ENCODE peak calls at places on chromosomes 1 and 21, in eight cellular contexts. One of them, this sample, is unnamed.

GRCh38 chr1:121516279-121516967 is 331.6 kb downstream of the SRGAP2C start:
- DNase-seq in body of pancreas: peak
- DNase-seq in dorsolateral prefrontal cortex: no peak
- DNase-seq in cardiac muscle cell: no peak
- DNase-seq in right lobe of liver: peak
- DNase-seq in ascending aorta: no peak
- DNase-seq in Panc1: no peak
- DNase-seq in endodermal cell: no peak
- DNase-seq in this sample: no peak

GRCh38 chr1:119778886-119779560 is 10.3 kb upstream of the HMGCS2 start:
- DNase-seq in cardiac muscle cell: no peak
- DNase-seq in body of pancreas: no peak
- DNase-seq in ascending aorta: no peak
- DNase-seq in endodermal cell: no peak
- DNase-seq in dorsolateral prefrontal cortex: no peak
- DNase-seq in Panc1: no peak
- DNase-seq in right lobe of liver: no peak
- DNase-seq in this sample: no peak

GRCh38 chr1:19392221-19392620 is 80.1 kb downstream of the SLC66A1 start:
- DNase-seq in ascending aorta: no peak
- DNase-seq in right lobe of liver: no peak
- DNase-seq in Panc1: no peak
- DNase-seq in cardiac muscle cell: no peak
- DNase-seq in body of pancreas: no peak
- DNase-seq in dorsolateral prefrontal cortex: no peak
- DNase-seq in endodermal cell: no peak
- DNase-seq in this sample: no peak

GRCh38 chr1:160996195-160996594 is 24.8 kb downstream of the F11R start:
- DNase-seq in cardiac muscle cell: no peak
- DNase-seq in right lobe of liver: no peak
- DNase-seq in body of pancreas: no peak
- DNase-seq in ascending aorta: no peak
- DNase-seq in dorsolateral prefrontal cortex: no peak
- DNase-seq in Panc1: no peak
- DNase-seq in endodermal cell: no peak
- DNase-seq in this sample: no peak

GRCh38 chr1:235712812-235713211 is 63.2 kb upstream of the GNG4 start:
- DNase-seq in Panc1: no peak
- DNase-seq in ascending aorta: no peak
- DNase-seq in body of pancreas: no peak
- DNase-seq in dorsolateral prefrontal cortex: no peak
- DNase-seq in cardiac muscle cell: no peak
- DNase-seq in endodermal cell: no peak
- DNase-seq in right lobe of liver: no peak
- DNase-seq in this sample: no peak

GRCh38 chr1:16366722-16367257 is at the start of gene SZRD1:
- DNase-seq in dorsolateral prefrontal cortex: peak
- DNase-seq in cardiac muscle cell: peak
- DNase-seq in endodermal cell: peak
- DNase-seq in ascending aorta: peak
- DNase-seq in right lobe of liver: peak
- DNase-seq in body of pancreas: peak
- DNase-seq in Panc1: peak
- DNase-seq in this sample: peak

GRCh38 chr1:169060906-169061683 is 45.4 kb upstream of the ATP1B1 start:
- DNase-seq in Panc1: no peak
- DNase-seq in ascending aorta: no peak
- DNase-seq in cardiac muscle cell: no peak
- DNase-seq in dorsolateral prefrontal cortex: no peak
- DNase-seq in body of pancreas: peak
- DNase-seq in right lobe of liver: no peak
- DNase-seq in endodermal cell: no peak
- DNase-seq in this sample: no peak

GRCh38 chr21:45371092-45371491 is 33.9 kb upstream of the COL18A1 start:
- DNase-seq in dorsolateral prefrontal cortex: no peak
- DNase-seq in right lobe of liver: no peak
- DNase-seq in Panc1: no peak
- DNase-seq in cardiac muscle cell: no peak
- DNase-seq in ascending aorta: no peak
- DNase-seq in body of pancreas: no peak
- DNase-seq in endodermal cell: no peak
- DNase-seq in this sample: no peak

GRCh38 chr1:180494370-180494769 is 8.0 kb downstream of the ACBD6 start:
- DNase-seq in Panc1: no peak
- DNase-seq in dorsolateral prefrontal cortex: no peak
- DNase-seq in ascending aorta: no peak
- DNase-seq in right lobe of liver: no peak
- DNase-seq in endodermal cell: no peak
- DNase-seq in body of pancreas: no peak
- DNase-seq in cardiac muscle cell: no peak
- DNase-seq in this sample: no peak

GRCh38 chr1:160053548-160054365 is 16.2 kb downstream of the KCNJ10 start:
- DNase-seq in endodermal cell: peak
- DNase-seq in Panc1: no peak
- DNase-seq in dorsolateral prefrontal cortex: no peak
- DNase-seq in cardiac muscle cell: no peak
- DNase-seq in body of pancreas: no peak
- DNase-seq in ascending aorta: no peak
- DNase-seq in right lobe of liver: no peak
- DNase-seq in this sample: no peak

GRCh38 chr1:212609701-212610574 is 1.4 kb downstream of the ATF3 start:
- DNase-seq in right lobe of liver: no peak
- DNase-seq in cardiac muscle cell: no peak
- DNase-seq in body of pancreas: peak
- DNase-seq in ascending aorta: no peak
- DNase-seq in dorsolateral prefrontal cortex: no peak
- DNase-seq in endodermal cell: no peak
- DNase-seq in Panc1: no peak
- DNase-seq in this sample: no peak

GRCh38 chr1:47330212-47330611 is 3.4 kb upstream of the CMPK1 start:
- DNase-seq in ascending aorta: no peak
- DNase-seq in Panc1: no peak
- DNase-seq in cardiac muscle cell: no peak
- DNase-seq in endodermal cell: no peak
- DNase-seq in dorsolateral prefrontal cortex: no peak
- DNase-seq in body of pancreas: no peak
- DNase-seq in right lobe of liver: no peak
- DNase-seq in this sample: no peak

GRCh38 chr1:153515504-153516394 is 20.0 kb downstream of the S100A6 start:
- DNase-seq in right lobe of liver: no peak
- DNase-seq in dorsolateral prefrontal cortex: no peak
- DNase-seq in endodermal cell: no peak
- DNase-seq in ascending aorta: peak
- DNase-seq in body of pancreas: no peak
- DNase-seq in Panc1: no peak
- DNase-seq in cardiac muscle cell: no peak
- DNase-seq in this sample: no peak

GRCh38 chr1:9292361-9293240 is at the start of gene SPSB1:
- DNase-seq in dorsolateral prefrontal cortex: peak
- DNase-seq in right lobe of liver: peak
- DNase-seq in endodermal cell: peak
- DNase-seq in Panc1: no peak
- DNase-seq in body of pancreas: peak
- DNase-seq in cardiac muscle cell: peak
- DNase-seq in ascending aorta: peak
- DNase-seq in this sample: peak

GRCh38 chr1:202200112-202200548 is 6.5 kb downstream of the LGR6 start:
- DNase-seq in dorsolateral prefrontal cortex: no peak
- DNase-seq in cardiac muscle cell: peak
- DNase-seq in ascending aorta: peak
- DNase-seq in Panc1: no peak
- DNase-seq in body of pancreas: no peak
- DNase-seq in right lobe of liver: no peak
- DNase-seq in endodermal cell: peak
- DNase-seq in this sample: no peak

GRCh38 chr1:37570528-37571334 is 14.0 kb downstream of the DNALI1 start:
- DNase-seq in endodermal cell: no peak
- DNase-seq in right lobe of liver: no peak
- DNase-seq in Panc1: no peak
- DNase-seq in cardiac muscle cell: no peak
- DNase-seq in body of pancreas: no peak
- DNase-seq in ascending aorta: no peak
- DNase-seq in dorsolateral prefrontal cortex: no peak
- DNase-seq in this sample: no peak

GRCh38 chr1:187413770-187414169 is 585.0 kb downstream of the PLA2G4A start:
- DNase-seq in Panc1: peak
- DNase-seq in dorsolateral prefrontal cortex: no peak
- DNase-seq in cardiac muscle cell: peak
- DNase-seq in endodermal cell: no peak
- DNase-seq in body of pancreas: no peak
- DNase-seq in ascending aorta: no peak
- DNase-seq in right lobe of liver: no peak
- DNase-seq in this sample: no peak

GRCh38 chr21:31557421-31557955 is 102.0 kb upstream of the SOD1 start:
- DNase-seq in cardiac muscle cell: no peak
- DNase-seq in Panc1: no peak
- DNase-seq in dorsolateral prefrontal cortex: no peak
- DNase-seq in endodermal cell: peak
- DNase-seq in body of pancreas: no peak
- DNase-seq in right lobe of liver: no peak
- DNase-seq in ascending aorta: no peak
- DNase-seq in this sample: no peak

GRCh38 chr1:175178056-175178455 is 14.5 kb downstream of the KIAA0040 start:
- DNase-seq in Panc1: no peak
- DNase-seq in dorsolateral prefrontal cortex: no peak
- DNase-seq in cardiac muscle cell: no peak
- DNase-seq in right lobe of liver: no peak
- DNase-seq in endodermal cell: no peak
- DNase-seq in body of pancreas: no peak
- DNase-seq in ascending aorta: no peak
- DNase-seq in this sample: no peak

GRCh38 chr1:118136511-118136937 is 48.5 kb downstream of the SPAG17 start:
- DNase-seq in right lobe of liver: no peak
- DNase-seq in cardiac muscle cell: peak
- DNase-seq in dorsolateral prefrontal cortex: peak
- DNase-seq in ascending aorta: no peak
- DNase-seq in endodermal cell: no peak
- DNase-seq in body of pancreas: no peak
- DNase-seq in Panc1: no peak
- DNase-seq in this sample: no peak

GRCh38 chr1:2611621-2612437 is 21.0 kb downstream of the MMEL1 start:
- DNase-seq in dorsolateral prefrontal cortex: no peak
- DNase-seq in body of pancreas: no peak
- DNase-seq in endodermal cell: peak
- DNase-seq in Panc1: no peak
- DNase-seq in ascending aorta: peak
- DNase-seq in cardiac muscle cell: no peak
- DNase-seq in right lobe of liver: no peak
- DNase-seq in this sample: no peak

DNA sequence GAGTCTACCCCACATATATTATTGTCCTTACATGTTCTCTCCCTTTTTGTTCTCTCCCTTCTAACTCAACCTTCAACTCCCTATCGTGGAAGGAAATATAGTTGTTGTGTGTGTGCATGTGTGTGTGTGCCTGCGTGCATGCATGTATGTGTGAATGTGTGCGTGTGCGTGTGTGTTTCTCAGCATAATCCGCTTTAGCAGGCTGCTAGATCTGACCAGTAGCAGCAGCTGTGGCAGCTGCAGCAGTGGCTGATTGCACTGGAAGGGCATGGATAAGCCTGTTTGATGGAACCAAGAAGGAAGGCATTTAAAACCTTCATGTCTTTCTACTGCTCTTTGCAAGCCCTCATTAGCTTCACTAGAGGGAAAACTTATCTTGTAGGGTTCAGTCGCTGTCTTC is 65.6 kb upstream of the IRF2BP2 start:
- DNase-seq in Panc1: no peak
- DNase-seq in dorsolateral prefrontal cortex: no peak
- DNase-seq in ascending aorta: no peak
- DNase-seq in right lobe of liver: no peak
- DNase-seq in endodermal cell: no peak
- DNase-seq in body of pancreas: no peak
- DNase-seq in cardiac muscle cell: no peak
- DNase-seq in this sample: no peak
- H3K27ac ChIP-seq in Panc1: peak
- H3K27ac ChIP-seq in dorsolateral prefrontal cortex: peak
- H3K27ac ChIP-seq in ascending aorta: no peak
- H3K27ac ChIP-seq in right lobe of liver: no peak
- H3K27ac ChIP-seq in endodermal cell: no peak
- H3K27ac ChIP-seq in body of pancreas: peak
- H3K27ac ChIP-seq in cardiac muscle cell: no peak
- H3K27ac ChIP-seq in this sample: no peak

GRCh38 chr1:12764016-12764415 is 9.5 kb upstream of the PRAMEF12 start:
- DNase-seq in endodermal cell: peak
- DNase-seq in right lobe of liver: no peak
- DNase-seq in ascending aorta: no peak
- DNase-seq in dorsolateral prefrontal cortex: no peak
- DNase-seq in Panc1: no peak
- DNase-seq in cardiac muscle cell: no peak
- DNase-seq in body of pancreas: no peak
- DNase-seq in this sample: no peak
- TF ChIP-seq CTCF in endodermal cell: no peak
- TF ChIP-seq CTCF in right lobe of liver: no peak
- TF ChIP-seq CTCF in ascending aorta: no peak
- TF ChIP-seq CTCF in dorsolateral prefrontal cortex: no peak
- TF ChIP-seq CTCF in Panc1: no peak
- TF ChIP-seq CTCF in cardiac muscle cell: no peak
- TF ChIP-seq CTCF in body of pancreas: no peak
- TF ChIP-seq CTCF in this sample: no peak

GRCh38 chr1:93200086-93200620 is 19.6 kb downstream of the CCDC18 start:
- DNase-seq in Panc1: no peak
- DNase-seq in body of pancreas: no peak
- DNase-seq in endodermal cell: no peak
- DNase-seq in dorsolateral prefrontal cortex: no peak
- DNase-seq in cardiac muscle cell: no peak
- DNase-seq in ascending aorta: no peak
- DNase-seq in right lobe of liver: no peak
- DNase-seq in this sample: no peak
- H3K27ac ChIP-seq in Panc1: no peak
- H3K27ac ChIP-seq in body of pancreas: no peak
- H3K27ac ChIP-seq in endodermal cell: no peak
- H3K27ac ChIP-seq in dorsolateral prefrontal cortex: no peak
- H3K27ac ChIP-seq in cardiac muscle cell: no peak
- H3K27ac ChIP-seq in ascending aorta: no peak
- H3K27ac ChIP-seq in right lobe of liver: no peak
- H3K27ac ChIP-seq in this sample: no peak

GRCh38 chr1:40740039-40740991 is 43.3 kb upstream of the KCNQ4 start:
- DNase-seq in dorsolateral prefrontal cortex: no peak
- DNase-seq in body of pancreas: no peak
- DNase-seq in cardiac muscle cell: no peak
- DNase-seq in endodermal cell: no peak
- DNase-seq in Panc1: no peak
- DNase-seq in right lobe of liver: peak
- DNase-seq in ascending aorta: no peak
- DNase-seq in this sample: no peak

GRCh38 chr1:40742363-40743061 is 41.1 kb upstream of the KCNQ4 start:
- DNase-seq in cardiac muscle cell: no peak
- DNase-seq in ascending aorta: no peak
- DNase-seq in right lobe of liver: no peak
- DNase-seq in dorsolateral prefrontal cortex: no peak
- DNase-seq in Panc1: no peak
- DNase-seq in body of pancreas: no peak
- DNase-seq in endodermal cell: no peak
- DNase-seq in this sample: no peak

GRCh38 chr1:40743452-40743851 is 40.1 kb upstream of the KCNQ4 start:
- DNase-seq in right lobe of liver: no peak
- DNase-seq in body of pancreas: no peak
- DNase-seq in Panc1: no peak
- DNase-seq in dorsolateral prefrontal cortex: no peak
- DNase-seq in cardiac muscle cell: no peak
- DNase-seq in ascending aorta: no peak
- DNase-seq in endodermal cell: no peak
- DNase-seq in this sample: no peak

GRCh38 chr1:40739455-40740008 is 44.1 kb upstream of the KCNQ4 start:
- DNase-seq in endodermal cell: no peak
- DNase-seq in Panc1: no peak
- DNase-seq in body of pancreas: no peak
- DNase-seq in right lobe of liver: no peak
- DNase-seq in dorsolateral prefrontal cortex: no peak
- DNase-seq in cardiac muscle cell: no peak
- DNase-seq in ascending aorta: no peak
- DNase-seq in this sample: no peak

GRCh38 chr1:40740992-40741736 is 42.4 kb upstream of the KCNQ4 start:
- DNase-seq in right lobe of liver: no peak
- DNase-seq in ascending aorta: no peak
- DNase-seq in dorsolateral prefrontal cortex: no peak
- DNase-seq in Panc1: no peak
- DNase-seq in endodermal cell: no peak
- DNase-seq in body of pancreas: no peak
- DNase-seq in cardiac muscle cell: no peak
- DNase-seq in this sample: no peak
- TF ChIP-seq CTCF in right lobe of liver: no peak
- TF ChIP-seq CTCF in ascending aorta: no peak
- TF ChIP-seq CTCF in dorsolateral prefrontal cortex: no peak
- TF ChIP-seq CTCF in Panc1: no peak
- TF ChIP-seq CTCF in endodermal cell: no peak
- TF ChIP-seq CTCF in body of pancreas: no peak
- TF ChIP-seq CTCF in cardiac muscle cell: no peak
- TF ChIP-seq CTCF in this sample: no peak

This sample was measured in thoracic aorta.